ENCODE peak calls at places on chromosomes 16 and 17, in nine cellular contexts. One of them, this sample, is unnamed.

GRCh38 chr16:85935957-85936760 is 37.2 kb downstream of the IRF8 start:
- DNase-seq in left ventricle myocardium inferior: no peak
- DNase-seq in spleen: peak; percentile 90
- DNase-seq in AG10803: no peak
- DNase-seq in fibroblast of mammary gland: no peak
- DNase-seq in A549: no peak
- DNase-seq in lower lobe of right lung: no peak
- DNase-seq in astrocyte of the spinal cord: no peak
- DNase-seq in WERI-Rb-1: no peak
- DNase-seq in this sample: no peak

GRCh38 chr17:7107012-7107754 is 7.4 kb downstream of the ASGR2 start:
- DNase-seq in left ventricle myocardium inferior: no peak
- DNase-seq in spleen: no peak
- DNase-seq in AG10803: no peak
- DNase-seq in fibroblast of mammary gland: no peak
- DNase-seq in A549: no peak
- DNase-seq in lower lobe of right lung: no peak
- DNase-seq in astrocyte of the spinal cord: no peak
- DNase-seq in WERI-Rb-1: peak; percentile 41
- DNase-seq in this sample: no peak

GRCh38 chr16:70573451-70574121 is 50.0 kb downstream of the SF3B3 start:
- DNase-seq in left ventricle myocardium inferior: peak; percentile 45
- DNase-seq in spleen: no peak
- DNase-seq in AG10803: peak; percentile 91
- DNase-seq in fibroblast of mammary gland: peak; percentile 93
- DNase-seq in A549: no peak
- DNase-seq in lower lobe of right lung: no peak
- DNase-seq in astrocyte of the spinal cord: peak; percentile 95
- DNase-seq in WERI-Rb-1: no peak
- DNase-seq in this sample: no peak

GRCh38 chr16:28597692-28598261 is 927 bp upstream of the SULT1A2 start:
- DNase-seq in left ventricle myocardium inferior: no peak
- DNase-seq in spleen: peak; percentile 73
- DNase-seq in AG10803: no peak
- DNase-seq in fibroblast of mammary gland: no peak
- DNase-seq in A549: peak; percentile 16
- DNase-seq in lower lobe of right lung: peak; percentile 78
- DNase-seq in astrocyte of the spinal cord: no peak
- DNase-seq in WERI-Rb-1: peak; percentile 73
- DNase-seq in this sample: no peak

GRCh38 chr17:64741924-64742670 is 80.0 kb upstream of the SMURF2 start:
- DNase-seq in left ventricle myocardium inferior: peak; percentile 66
- DNase-seq in spleen: no peak
- DNase-seq in AG10803: peak; percentile 99
- DNase-seq in fibroblast of mammary gland: peak; percentile 95
- DNase-seq in A549: no peak
- DNase-seq in lower lobe of right lung: no peak
- DNase-seq in astrocyte of the spinal cord: peak; percentile 37
- DNase-seq in WERI-Rb-1: no peak
- DNase-seq in this sample: no peak

GRCh38 chr16:21100447-21100846 is 50.2 kb downstream of the DNAH3 start:
- DNase-seq in left ventricle myocardium inferior: no peak
- DNase-seq in spleen: no peak
- DNase-seq in AG10803: peak; percentile 63
- DNase-seq in fibroblast of mammary gland: peak; percentile 66
- DNase-seq in A549: peak; percentile 81
- DNase-seq in lower lobe of right lung: no peak
- DNase-seq in astrocyte of the spinal cord: peak; percentile 89
- DNase-seq in WERI-Rb-1: no peak
- DNase-seq in this sample: no peak

GRCh38 chr16:19607610-19608280 is 52.2 kb downstream of the VPS35L start:
- DNase-seq in left ventricle myocardium inferior: no peak
- DNase-seq in spleen: no peak
- DNase-seq in AG10803: peak; percentile 90
- DNase-seq in fibroblast of mammary gland: peak; percentile 69
- DNase-seq in A549: peak; percentile 23
- DNase-seq in lower lobe of right lung: no peak
- DNase-seq in astrocyte of the spinal cord: peak; percentile 47
- DNase-seq in WERI-Rb-1: no peak
- DNase-seq in this sample: no peak

GRCh38 chr17:80002690-80003490 is 32.8 kb downstream of the TBC1D16 start:
- DNase-seq in left ventricle myocardium inferior: no peak
- DNase-seq in spleen: no peak
- DNase-seq in AG10803: no peak
- DNase-seq in fibroblast of mammary gland: no peak
- DNase-seq in A549: no peak
- DNase-seq in lower lobe of right lung: no peak
- DNase-seq in astrocyte of the spinal cord: no peak
- DNase-seq in WERI-Rb-1: no peak
- DNase-seq in this sample: no peak

GRCh38 chr17:74961657-74962360 is 10.8 kb downstream of the HID1 start:
- DNase-seq in left ventricle myocardium inferior: peak; percentile 88
- DNase-seq in spleen: peak; percentile 91
- DNase-seq in AG10803: peak; percentile 81
- DNase-seq in fibroblast of mammary gland: peak; percentile 83
- DNase-seq in A549: peak; percentile 91
- DNase-seq in lower lobe of right lung: peak; percentile 88
- DNase-seq in astrocyte of the spinal cord: peak; percentile 83
- DNase-seq in WERI-Rb-1: peak; percentile 96
- DNase-seq in this sample: peak; percentile 95

DNA sequence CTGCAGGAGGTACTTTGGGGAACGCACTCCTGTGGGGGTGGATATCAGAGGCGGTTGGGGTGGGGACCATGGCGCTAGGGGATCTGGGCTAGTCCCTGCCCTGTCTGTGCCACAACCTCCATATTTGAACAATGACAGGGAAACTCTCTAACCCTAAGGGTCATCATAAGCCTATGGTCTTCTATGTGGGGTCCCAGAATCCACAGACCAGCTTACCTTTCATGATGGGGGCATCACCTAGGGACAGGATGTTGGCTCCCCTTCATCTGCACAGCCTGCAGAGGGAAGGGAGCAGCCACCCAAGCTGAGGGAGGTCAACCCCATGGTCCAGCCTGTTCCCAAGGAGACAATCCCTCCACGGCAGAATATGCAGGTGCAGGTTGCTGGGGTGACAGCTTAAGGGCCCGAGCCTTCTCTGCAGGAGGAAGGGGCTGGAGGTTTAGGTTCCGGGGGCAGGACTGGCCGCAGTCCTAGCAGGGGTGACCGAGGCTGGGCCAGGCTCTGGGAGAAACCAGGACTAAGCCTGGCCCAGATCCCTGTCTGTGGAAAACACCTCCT is 1.7 kb downstream of the ORAI3 start:
- DNase-seq in left ventricle myocardium inferior: no peak
- DNase-seq in spleen: no peak
- DNase-seq in AG10803: no peak
- DNase-seq in fibroblast of mammary gland: no peak
- DNase-seq in A549: no peak
- DNase-seq in lower lobe of right lung: no peak
- DNase-seq in astrocyte of the spinal cord: no peak
- DNase-seq in WERI-Rb-1: no peak
- DNase-seq in this sample: no peak
- H3K4me3 ChIP-seq in left ventricle myocardium inferior: peak overlapping the region; percentile 100
- H3K4me3 ChIP-seq in spleen: peak overlapping the region; percentile 98
- H3K4me3 ChIP-seq in AG10803: peak overlapping the region; percentile 70
- H3K4me3 ChIP-seq in fibroblast of mammary gland: peak overlapping the region; percentile 75
- H3K4me3 ChIP-seq in A549: peak overlapping the region; percentile 73
- H3K4me3 ChIP-seq in lower lobe of right lung: peak overlapping the region; percentile 91
- H3K4me3 ChIP-seq in astrocyte of the spinal cord: peak overlapping the region; percentile 70
- H3K4me3 ChIP-seq in WERI-Rb-1: no peak overlapping the region
- H3K4me3 ChIP-seq in this sample: no peak overlapping the region

GRCh38 chr16:84616515-84616914 is 1.4 kb downstream of the COTL1 start:
- DNase-seq in left ventricle myocardium inferior: no peak
- DNase-seq in spleen: peak; percentile 70
- DNase-seq in AG10803: no peak
- DNase-seq in fibroblast of mammary gland: no peak
- DNase-seq in A549: peak; percentile 36
- DNase-seq in lower lobe of right lung: no peak
- DNase-seq in astrocyte of the spinal cord: peak; percentile 29
- DNase-seq in WERI-Rb-1: no peak
- DNase-seq in this sample: no peak

GRCh38 chr16:84614075-84614474 is 3.8 kb downstream of the COTL1 start:
- DNase-seq in left ventricle myocardium inferior: no peak
- DNase-seq in spleen: no peak
- DNase-seq in AG10803: no peak
- DNase-seq in fibroblast of mammary gland: peak; percentile 66
- DNase-seq in A549: no peak
- DNase-seq in lower lobe of right lung: no peak
- DNase-seq in astrocyte of the spinal cord: no peak
- DNase-seq in WERI-Rb-1: no peak
- DNase-seq in this sample: no peak

GRCh38 chr16:84617068-84617630 is 729 bp downstream of the COTL1 start:
- DNase-seq in left ventricle myocardium inferior: no peak
- DNase-seq in spleen: peak; percentile 93
- DNase-seq in AG10803: no peak
- DNase-seq in fibroblast of mammary gland: no peak
- DNase-seq in A549: no peak
- DNase-seq in lower lobe of right lung: peak; percentile 64
- DNase-seq in astrocyte of the spinal cord: peak; percentile 28
- DNase-seq in WERI-Rb-1: no peak
- DNase-seq in this sample: peak; percentile 44

GRCh38 chr16:84613408-84614071 is 4.3 kb downstream of the COTL1 start:
- DNase-seq in left ventricle myocardium inferior: no peak
- DNase-seq in spleen: no peak
- DNase-seq in AG10803: no peak
- DNase-seq in fibroblast of mammary gland: no peak
- DNase-seq in A549: no peak
- DNase-seq in lower lobe of right lung: no peak
- DNase-seq in astrocyte of the spinal cord: no peak
- DNase-seq in WERI-Rb-1: no peak
- DNase-seq in this sample: no peak

DNA sequence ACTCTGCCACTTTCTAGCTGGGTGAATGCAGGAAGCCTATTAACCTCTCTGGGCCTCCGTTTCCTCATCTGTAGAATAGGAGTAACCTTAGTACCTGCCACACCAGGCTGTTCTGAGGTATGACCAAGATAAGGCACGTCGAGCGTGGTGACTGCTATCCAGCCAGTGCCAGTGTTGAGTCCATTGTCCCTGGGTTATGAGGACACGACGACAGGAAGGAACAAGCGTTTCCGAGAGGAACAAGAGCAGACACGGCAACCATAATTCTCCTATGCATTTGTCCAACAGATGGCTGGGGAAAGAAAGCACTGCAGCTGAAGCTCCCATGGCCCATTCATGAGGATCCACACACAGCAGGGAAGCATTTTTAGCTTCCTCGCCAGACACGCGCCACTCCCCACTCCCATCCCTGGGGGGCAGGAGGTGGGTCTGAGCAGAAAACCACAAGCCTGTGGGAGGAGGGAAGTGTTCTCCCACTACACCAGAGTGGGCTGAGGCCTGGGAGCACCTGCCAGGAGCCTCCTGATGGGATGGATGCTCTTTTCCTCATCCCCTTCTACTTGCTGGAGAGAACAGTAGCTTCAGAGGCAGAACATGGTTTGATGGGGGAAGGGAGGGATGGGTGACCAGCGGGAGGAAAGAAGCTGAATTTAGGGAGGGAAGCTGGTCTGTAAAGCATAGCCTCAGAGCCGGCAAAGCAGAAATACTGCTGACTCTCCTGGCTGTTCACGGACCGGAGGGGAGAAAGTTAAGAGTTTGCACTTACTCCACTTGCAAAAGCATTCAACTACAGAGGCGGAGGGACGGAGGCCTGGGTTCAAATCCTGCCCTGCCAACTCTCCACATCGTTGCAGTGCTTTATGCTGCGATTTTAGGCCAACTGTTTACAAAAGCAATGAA is 2.7 kb downstream of the COTL1 start:
- DNase-seq in left ventricle myocardium inferior: no peak
- DNase-seq in spleen: no peak
- DNase-seq in AG10803: no peak
- DNase-seq in fibroblast of mammary gland: no peak
- DNase-seq in A549: no peak
- DNase-seq in lower lobe of right lung: no peak
- DNase-seq in astrocyte of the spinal cord: peak; percentile 55
- DNase-seq in WERI-Rb-1: no peak
- DNase-seq in this sample: no peak
- H3K4me3 ChIP-seq in left ventricle myocardium inferior: peak overlapping the region; percentile 12
- H3K4me3 ChIP-seq in spleen: peak overlapping the region; percentile 93
- H3K4me3 ChIP-seq in AG10803: peak overlapping the region; percentile 10
- H3K4me3 ChIP-seq in fibroblast of mammary gland: peak overlapping the region; percentile 91
- H3K4me3 ChIP-seq in A549: peak overlapping the region; percentile 92
- H3K4me3 ChIP-seq in lower lobe of right lung: peak overlapping the region; percentile 92
- H3K4me3 ChIP-seq in astrocyte of the spinal cord: peak overlapping the region; percentile 87
- H3K4me3 ChIP-seq in WERI-Rb-1: no peak overlapping the region
- H3K4me3 ChIP-seq in this sample: no peak overlapping the region

DNA sequence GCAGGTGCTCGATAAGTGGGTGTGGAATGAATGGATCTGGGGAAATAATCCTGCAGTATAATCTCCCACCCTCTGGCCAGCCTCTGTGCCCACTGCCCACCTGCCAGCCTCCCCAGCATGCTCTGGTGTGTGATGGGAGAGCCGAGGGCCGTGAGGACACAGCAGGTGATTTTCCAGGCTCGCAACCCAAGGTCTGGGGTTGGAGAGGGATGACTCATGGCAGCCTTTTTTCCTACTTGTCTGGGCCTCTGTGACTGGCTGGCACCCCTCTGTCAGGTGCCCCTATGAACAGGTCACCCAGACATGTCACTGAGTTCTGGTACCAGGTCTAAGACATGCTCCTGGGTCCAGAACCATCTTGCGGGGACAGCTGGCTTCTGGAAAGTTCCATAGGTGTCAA is 385.7 kb upstream of the TNRC6C start:
- DNase-seq in left ventricle myocardium inferior: no peak
- DNase-seq in spleen: peak; percentile 45
- DNase-seq in AG10803: no peak
- DNase-seq in fibroblast of mammary gland: no peak
- DNase-seq in A549: no peak
- DNase-seq in lower lobe of right lung: peak; percentile 11
- DNase-seq in astrocyte of the spinal cord: no peak
- DNase-seq in WERI-Rb-1: no peak
- DNase-seq in this sample: no peak
- H3K4me3 ChIP-seq in left ventricle myocardium inferior: no peak overlapping the region
- H3K4me3 ChIP-seq in spleen: no peak overlapping the region
- H3K4me3 ChIP-seq in AG10803: no peak overlapping the region
- H3K4me3 ChIP-seq in fibroblast of mammary gland: no peak overlapping the region
- H3K4me3 ChIP-seq in A549: no peak overlapping the region
- H3K4me3 ChIP-seq in lower lobe of right lung: no peak overlapping the region
- H3K4me3 ChIP-seq in astrocyte of the spinal cord: no peak overlapping the region
- H3K4me3 ChIP-seq in WERI-Rb-1: no peak overlapping the region
- H3K4me3 ChIP-seq in this sample: no peak overlapping the region

DNA sequence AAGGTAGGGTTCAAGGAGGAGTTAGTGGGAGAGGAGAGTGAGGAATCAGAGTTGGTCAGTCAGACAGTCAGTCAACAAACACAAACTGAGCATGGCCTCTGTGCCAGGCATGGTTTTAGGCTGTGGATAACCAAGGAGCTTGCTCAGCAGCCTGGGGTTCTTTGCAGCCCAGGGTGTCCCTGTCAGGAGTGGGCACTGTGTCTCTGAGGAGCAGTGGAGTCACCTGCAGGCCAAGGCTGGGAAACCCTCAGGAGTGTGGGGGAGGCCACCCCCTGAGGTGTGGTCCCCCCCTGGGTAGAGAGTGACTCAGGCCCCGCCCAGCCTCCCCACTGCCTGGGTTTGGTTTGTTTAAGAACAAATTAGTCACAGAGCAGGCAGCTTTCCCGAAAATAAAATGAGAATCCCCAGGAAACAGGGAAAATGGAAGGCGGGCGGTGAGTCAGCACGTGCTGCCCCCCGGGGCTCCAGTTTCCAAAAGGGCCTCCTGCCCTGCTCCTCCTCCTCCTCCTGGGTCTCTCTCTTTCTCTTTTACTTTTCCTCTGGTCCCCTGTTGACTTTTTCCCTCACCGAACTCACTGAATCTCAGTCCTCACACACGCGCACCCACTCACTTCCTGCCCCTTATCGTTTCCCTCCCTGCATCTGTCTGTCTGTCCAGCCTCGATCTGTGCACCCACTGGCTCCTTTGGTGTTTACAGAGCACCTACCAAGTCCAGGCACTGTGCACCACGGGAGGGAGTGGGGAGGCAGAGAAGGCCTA is 44.3 kb downstream of the SOCS3 start:
- DNase-seq in left ventricle myocardium inferior: peak; percentile 76
- DNase-seq in spleen: no peak
- DNase-seq in AG10803: peak; percentile 83
- DNase-seq in fibroblast of mammary gland: peak; percentile 97
- DNase-seq in A549: peak; percentile 94
- DNase-seq in lower lobe of right lung: peak; percentile 76
- DNase-seq in astrocyte of the spinal cord: peak; percentile 98
- DNase-seq in WERI-Rb-1: no peak
- DNase-seq in this sample: peak; percentile 81
- H3K4me3 ChIP-seq in left ventricle myocardium inferior: peak overlapping the region; percentile 15
- H3K4me3 ChIP-seq in spleen: no peak overlapping the region
- H3K4me3 ChIP-seq in AG10803: peak overlapping the region; percentile 47
- H3K4me3 ChIP-seq in fibroblast of mammary gland: no peak overlapping the region
- H3K4me3 ChIP-seq in A549: peak overlapping the region; percentile 29
- H3K4me3 ChIP-seq in lower lobe of right lung: no peak overlapping the region
- H3K4me3 ChIP-seq in astrocyte of the spinal cord: no peak overlapping the region
- H3K4me3 ChIP-seq in WERI-Rb-1: no peak overlapping the region
- H3K4me3 ChIP-seq in this sample: no peak overlapping the region

This sample was measured in mucosa of descending colon.